ENCODE peak calls at places on chromosomes 3 and 15, in six cellular contexts. X is cardiac fibroblast; Z is CD4-positive, alpha-beta memory T cell; Y is colonic mucosa; Q is H7; E is kidney epithelial cell. O is an unnamed sample.

GRCh38 chr3:51340311-51340829 is 44.7 kb upstream of the MANF start:
- DNase-seq in X (peak; percentile 97), Z (no peak), Y (no peak), Q (no peak), E (peak; percentile 79), O (no peak)

GRCh38 chr15:41660235-41661077 is at the start of gene MGA:
- DNase-seq in X (peak; percentile 95), Z (peak; percentile 92), Y (peak; percentile 90), Q (peak; percentile 93), E (peak; percentile 68), O (peak; percentile 74)

GRCh38 chr3:194350726-194351071 is 429 bp downstream of the CPN2 start:
- DNase-seq in X (no peak), Z (no peak), Y (no peak), Q (no peak), E (no peak), O (no peak)

GRCh38 chr3:38782148-38782547 is 33.9 kb downstream of the SCN10A start:
- DNase-seq in X (peak; percentile 32), Z (no peak), Y (no peak), Q (peak; percentile 18), E (no peak), O (no peak)

GRCh38 chr3:146581080-146581601 is 24.0 kb downstream of the PLSCR5 start:
- DNase-seq in X (no peak), Z (no peak), Y (no peak), Q (no peak), E (no peak), O (no peak)

GRCh38 chr3:144114767-144115166 is 143.1 kb downstream of the DIPK2A start:
- DNase-seq in X (peak; percentile 8), Z (no peak), Y (no peak), Q (no peak), E (no peak), O (no peak)

GRCh38 chr3:58074126-58074715 is 66.0 kb downstream of the FLNB start:
- DNase-seq in X (no peak), Z (no peak), Y (no peak), Q (no peak), E (no peak), O (no peak)

GRCh38 chr15:50953302-50953701 is 44.8 kb downstream of the AP4E1 start:
- DNase-seq in X (peak; percentile 81), Z (no peak), Y (no peak), Q (no peak), E (peak; percentile 16), O (no peak)

GRCh38 chr3:124315215-124316033 is 323.5 kb upstream of the ROPN1 start:
- DNase-seq in X (peak; percentile 19), Z (no peak), Y (no peak), Q (no peak), E (peak; percentile 77), O (no peak)

GRCh38 chr15:55106155-55106554 is 90.6 kb downstream of the RSL24D1 start:
- DNase-seq in X (no peak), Z (no peak), Y (no peak), Q (no peak), E (no peak), O (no peak)

GRCh38 chr3:116129187-116129945 is 315.9 kb downstream of the LSAMP start:
- DNase-seq in X (no peak), Z (no peak), Y (no peak), Q (no peak), E (no peak), O (no peak)

GRCh38 chr3:27533718-27534578 is 49.8 kb upstream of the SLC4A7 start:
- DNase-seq in X (peak; percentile 99), Z (peak; percentile 34), Y (peak; percentile 25), Q (peak; percentile 63), E (peak; percentile 95), O (peak; percentile 35)

GRCh38 chr3:178671261-178672191 is 135.3 kb downstream of the KCNMB2 start:
- DNase-seq in X (peak; percentile 64), Z (no peak), Y (no peak), Q (no peak), E (peak; percentile 25), O (peak; percentile 48)

GRCh38 chr3:55235416-55235815 is 251.7 kb downstream of the WNT5A start:
- DNase-seq in X (no peak), Z (no peak), Y (no peak), Q (no peak), E (no peak), O (no peak)

GRCh38 chr15:64443747-64444621 is 16.4 kb upstream of the ZNF609 start:
- DNase-seq in X (peak; percentile 92), Z (no peak), Y (no peak), Q (no peak), E (peak; percentile 51), O (no peak)

GRCh38 chr3:152688313-152688712 is 146.6 kb upstream of the P2RY1 start:
- DNase-seq in X (no peak), Z (no peak), Y (no peak), Q (no peak), E (no peak), O (no peak)

GRCh38 chr3:53630547-53630946 is 136.1 kb downstream of the CACNA1D start:
- DNase-seq in X (no peak), Z (no peak), Y (no peak), Q (no peak), E (peak; percentile 4), O (no peak)

DNA sequence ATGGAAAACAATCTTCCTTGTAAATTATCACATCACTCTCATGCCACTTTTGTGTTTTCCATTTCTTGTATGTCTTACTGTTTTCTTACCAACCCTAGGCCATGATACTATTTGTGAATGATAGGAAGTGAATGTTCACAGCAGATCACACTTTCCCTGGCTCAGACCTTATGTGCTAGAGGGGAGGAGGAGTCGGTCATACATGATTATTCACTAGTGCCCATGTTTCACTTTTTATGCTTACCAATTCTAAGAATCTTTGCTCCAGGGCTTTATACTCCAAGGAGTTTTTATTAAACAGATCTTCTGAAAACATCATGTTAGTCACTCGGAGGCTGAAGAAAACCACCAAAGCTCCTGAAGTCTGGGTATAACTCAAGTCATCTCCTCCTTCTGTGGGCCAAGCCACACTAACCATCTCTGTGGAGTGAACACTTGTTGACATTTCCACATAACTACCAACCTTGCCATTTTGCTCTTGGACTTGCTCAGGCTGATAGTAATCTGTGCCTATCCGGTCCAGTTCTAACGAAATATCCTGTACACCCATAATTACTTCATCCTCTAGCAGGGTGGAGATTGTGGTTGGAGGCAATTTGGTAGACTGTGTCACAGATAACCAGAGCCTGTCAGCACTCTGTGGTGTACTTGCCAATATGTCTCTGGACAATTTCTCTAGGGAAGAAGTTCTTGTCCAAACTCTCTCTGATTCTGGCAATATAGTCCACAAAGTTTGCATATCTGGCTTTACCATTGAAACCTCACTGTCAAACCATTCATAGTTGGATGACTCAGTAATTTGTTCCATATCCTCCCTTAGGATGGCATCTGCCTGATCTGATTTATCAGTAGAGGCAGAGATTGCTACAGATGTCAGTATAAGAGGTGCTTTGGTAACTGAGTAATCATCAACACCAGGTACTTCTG is 76.8 kb downstream of the IMPG2 start:
- DNase-seq in X (peak; percentile 4), Z (no peak), Y (no peak), Q (no peak), E (no peak), O (no peak)
- H3K4me3 ChIP-seq in X (no peak overlapping the region), Z (no peak overlapping the region), Y (no peak overlapping the region), Q (no peak overlapping the region), E (no peak overlapping the region), O (no peak overlapping the region)

GRCh38 chr3:112357888-112358287 is 24.9 kb downstream of the CD200 start:
- DNase-seq in X (peak; percentile 34), Z (peak; percentile 15), Y (no peak), Q (no peak), E (no peak), O (no peak)
- H3K4me3 ChIP-seq in X (no peak overlapping the region), Z (peak overlapping the region; percentile 48), Y (no peak overlapping the region), Q (no peak overlapping the region), E (no peak overlapping the region), O (no peak overlapping the region)

GRCh38 chr3:37453393-37454391 is 279.3 kb upstream of the LRRFIP2 start:
- DNase-seq in X (peak; percentile 4), Z (no peak), Y (peak; percentile 37), Q (peak; percentile 63), E (no peak), O (no peak)
- H3K4me3 ChIP-seq in X (no peak overlapping the region), Z (no peak overlapping the region), Y (peak overlapping the region; percentile 51), Q (peak overlapping the region; percentile 53), E (no peak overlapping the region), O (no peak overlapping the region)

DNA sequence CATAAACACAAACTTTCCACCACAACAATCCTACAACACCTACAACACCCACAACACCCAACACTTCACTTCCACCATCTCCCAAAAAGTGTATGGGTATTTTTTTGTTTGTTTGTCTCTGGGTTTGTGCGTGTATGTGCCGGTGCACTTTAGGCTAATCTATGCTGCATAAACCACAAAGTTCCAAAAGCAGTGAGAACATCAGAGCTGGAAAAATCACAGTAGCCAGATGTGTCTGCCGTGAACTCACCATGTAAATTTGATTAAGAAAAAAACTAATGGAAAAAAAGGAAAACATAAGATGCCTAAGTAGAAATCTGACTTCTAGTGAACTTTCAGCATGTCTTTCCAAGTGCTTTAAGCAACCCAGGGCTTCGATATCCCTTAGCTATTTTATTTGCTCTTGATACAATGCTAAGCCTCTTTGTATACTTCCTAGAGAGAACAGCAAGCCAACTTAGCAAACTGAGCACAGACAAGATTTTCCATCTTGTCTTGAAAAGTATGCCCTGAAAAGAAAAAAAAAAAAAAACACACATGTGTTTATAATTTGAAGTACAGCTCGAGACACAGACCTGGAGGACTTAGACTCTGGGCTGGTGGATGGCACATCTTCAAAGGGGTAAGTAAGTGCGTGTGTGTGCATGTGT is 91.4 kb downstream of the WWTR1 start:
- DNase-seq in X (peak; percentile 27), Z (no peak), Y (no peak), Q (no peak), E (no peak), O (no peak)
- H3K4me3 ChIP-seq in X (no peak overlapping the region), Z (no peak overlapping the region), Y (no peak overlapping the region), Q (no peak overlapping the region), E (no peak overlapping the region), O (no peak overlapping the region)

GRCh38 chr15:66046751-66047150 is 177.5 kb downstream of the RAB11A start:
- DNase-seq in X (no peak), Z (no peak), Y (no peak), Q (no peak), E (no peak), O (no peak)
- H3K4me3 ChIP-seq in X (no peak overlapping the region), Z (no peak overlapping the region), Y (no peak overlapping the region), Q (no peak overlapping the region), E (no peak overlapping the region), O (no peak overlapping the region)

GRCh38 chr3:120382941-120383447 is 33.8 kb upstream of the LRRC58 start:
- DNase-seq in X (no peak), Z (no peak), Y (no peak), Q (no peak), E (no peak), O (peak; percentile 56)
- H3K4me3 ChIP-seq in X (no peak overlapping the region), Z (no peak overlapping the region), Y (no peak overlapping the region), Q (no peak overlapping the region), E (no peak overlapping the region), O (no peak overlapping the region)